ENCODE peak calls at places on chromosomes 1 and 21, in ten cellular contexts. One of them, this sample, is unnamed.

GRCh38 chr1:99970713-99971255 is 988 bp downstream of the SLC35A3 start:
- DNase-seq in PC-3: no peak
- DNase-seq in neural progenitor cell: no peak
- DNase-seq in mesenchymal stem cell: no peak
- DNase-seq in IMR-90: no peak
- DNase-seq in A549: no peak
- DNase-seq in HCT116: peak; percentile 15
- DNase-seq in HepG2: no peak
- DNase-seq in GM23248: peak; percentile 47
- DNase-seq in fibroblast of lung: peak; percentile 7
- DNase-seq in this sample: no peak

GRCh38 chr1:46246548-46247432 is 773 bp upstream of the RAD54L start:
- DNase-seq in fibroblast of lung: no peak
- DNase-seq in HepG2: no peak
- DNase-seq in GM23248: peak; percentile 72
- DNase-seq in IMR-90: peak; percentile 45
- DNase-seq in mesenchymal stem cell: peak; percentile 63
- DNase-seq in A549: peak; percentile 81
- DNase-seq in PC-3: peak; percentile 35
- DNase-seq in neural progenitor cell: no peak
- DNase-seq in HCT116: no peak
- DNase-seq in this sample: peak; percentile 74

GRCh38 chr1:181099152-181100014 is 10.9 kb downstream of the IER5 start:
- DNase-seq in fibroblast of lung: peak; percentile 62
- DNase-seq in HCT116: no peak
- DNase-seq in IMR-90: peak; percentile 47
- DNase-seq in mesenchymal stem cell: peak; percentile 55
- DNase-seq in GM23248: peak; percentile 58
- DNase-seq in neural progenitor cell: no peak
- DNase-seq in PC-3: no peak
- DNase-seq in HepG2: no peak
- DNase-seq in A549: no peak
- DNase-seq in this sample: peak; percentile 47

GRCh38 chr1:85413169-85413568 is 51.8 kb downstream of the DDAH1 start:
- DNase-seq in PC-3: no peak
- DNase-seq in mesenchymal stem cell: no peak
- DNase-seq in HepG2: no peak
- DNase-seq in GM23248: peak; percentile 47
- DNase-seq in IMR-90: peak; percentile 42
- DNase-seq in fibroblast of lung: no peak
- DNase-seq in HCT116: no peak
- DNase-seq in neural progenitor cell: no peak
- DNase-seq in A549: no peak
- DNase-seq in this sample: no peak

GRCh38 chr1:154493276-154493675 is 8.7 kb upstream of the TDRD10 start:
- DNase-seq in GM23248: no peak
- DNase-seq in IMR-90: no peak
- DNase-seq in A549: no peak
- DNase-seq in neural progenitor cell: peak; percentile 43
- DNase-seq in fibroblast of lung: no peak
- DNase-seq in HepG2: no peak
- DNase-seq in PC-3: no peak
- DNase-seq in HCT116: no peak
- DNase-seq in mesenchymal stem cell: no peak
- DNase-seq in this sample: no peak

GRCh38 chr1:167328762-167329483 is 108.2 kb downstream of the POU2F1 start:
- DNase-seq in mesenchymal stem cell: no peak
- DNase-seq in HepG2: no peak
- DNase-seq in IMR-90: peak; percentile 0
- DNase-seq in HCT116: no peak
- DNase-seq in A549: no peak
- DNase-seq in PC-3: no peak
- DNase-seq in fibroblast of lung: peak; percentile 2
- DNase-seq in neural progenitor cell: peak; percentile 51
- DNase-seq in GM23248: no peak
- DNase-seq in this sample: no peak

GRCh38 chr1:189787201-189787600 is 690.5 kb downstream of the BRINP3 start:
- DNase-seq in neural progenitor cell: peak; percentile 46
- DNase-seq in HepG2: peak; percentile 3
- DNase-seq in GM23248: no peak
- DNase-seq in A549: no peak
- DNase-seq in PC-3: no peak
- DNase-seq in IMR-90: peak; percentile 6
- DNase-seq in HCT116: no peak
- DNase-seq in fibroblast of lung: peak; percentile 55
- DNase-seq in mesenchymal stem cell: no peak
- DNase-seq in this sample: no peak

GRCh38 chr1:199549424-199549823 is 478.1 kb upstream of the NR5A2 start:
- DNase-seq in HCT116: no peak
- DNase-seq in PC-3: peak; percentile 24
- DNase-seq in GM23248: no peak
- DNase-seq in mesenchymal stem cell: no peak
- DNase-seq in neural progenitor cell: no peak
- DNase-seq in fibroblast of lung: no peak
- DNase-seq in A549: no peak
- DNase-seq in HepG2: no peak
- DNase-seq in IMR-90: peak; percentile 9
- DNase-seq in this sample: no peak

GRCh38 chr1:153345187-153346066 is 3.2 kb downstream of the PGLYRP4 start:
- DNase-seq in PC-3: no peak
- DNase-seq in IMR-90: no peak
- DNase-seq in HCT116: no peak
- DNase-seq in fibroblast of lung: no peak
- DNase-seq in GM23248: no peak
- DNase-seq in neural progenitor cell: no peak
- DNase-seq in mesenchymal stem cell: no peak
- DNase-seq in A549: no peak
- DNase-seq in HepG2: no peak
- DNase-seq in this sample: no peak

GRCh38 chr1:196455697-196456096 is 152.5 kb downstream of the KCNT2 start:
- DNase-seq in A549: no peak
- DNase-seq in HepG2: no peak
- DNase-seq in neural progenitor cell: peak; percentile 15
- DNase-seq in fibroblast of lung: no peak
- DNase-seq in GM23248: no peak
- DNase-seq in HCT116: no peak
- DNase-seq in IMR-90: no peak
- DNase-seq in PC-3: no peak
- DNase-seq in mesenchymal stem cell: no peak
- DNase-seq in this sample: no peak

GRCh38 chr1:147849097-147849873 is 53.3 kb upstream of the GJA8 start:
- DNase-seq in PC-3: peak; percentile 60
- DNase-seq in A549: no peak
- DNase-seq in HepG2: no peak
- DNase-seq in fibroblast of lung: peak; percentile 28
- DNase-seq in HCT116: no peak
- DNase-seq in IMR-90: peak; percentile 30
- DNase-seq in neural progenitor cell: no peak
- DNase-seq in mesenchymal stem cell: peak; percentile 45
- DNase-seq in GM23248: peak; percentile 65
- DNase-seq in this sample: peak; percentile 17

GRCh38 chr1:229149435-229149834 is 121.5 kb upstream of the RAB4A start:
- DNase-seq in fibroblast of lung: no peak
- DNase-seq in PC-3: no peak
- DNase-seq in A549: no peak
- DNase-seq in mesenchymal stem cell: no peak
- DNase-seq in HCT116: no peak
- DNase-seq in GM23248: no peak
- DNase-seq in neural progenitor cell: no peak
- DNase-seq in IMR-90: no peak
- DNase-seq in HepG2: no peak
- DNase-seq in this sample: no peak

GRCh38 chr1:30847358-30847972 is 61.1 kb downstream of the SDC3 start:
- DNase-seq in HCT116: no peak
- DNase-seq in GM23248: no peak
- DNase-seq in HepG2: peak; percentile 90
- DNase-seq in PC-3: no peak
- DNase-seq in IMR-90: peak; percentile 79
- DNase-seq in mesenchymal stem cell: peak; percentile 81
- DNase-seq in fibroblast of lung: peak; percentile 65
- DNase-seq in A549: no peak
- DNase-seq in neural progenitor cell: peak; percentile 66
- DNase-seq in this sample: peak; percentile 59

GRCh38 chr1:228867093-228867950 is 132.0 kb downstream of the RHOU start:
- DNase-seq in PC-3: no peak
- DNase-seq in neural progenitor cell: no peak
- DNase-seq in HepG2: no peak
- DNase-seq in mesenchymal stem cell: peak; percentile 77
- DNase-seq in GM23248: no peak
- DNase-seq in HCT116: no peak
- DNase-seq in A549: no peak
- DNase-seq in fibroblast of lung: peak; percentile 14
- DNase-seq in IMR-90: peak; percentile 25
- DNase-seq in this sample: peak; percentile 63

GRCh38 chr1:210681158-210681557 is 352.5 kb downstream of the HHAT start:
- DNase-seq in GM23248: peak; percentile 9
- DNase-seq in A549: no peak
- DNase-seq in HCT116: no peak
- DNase-seq in HepG2: no peak
- DNase-seq in neural progenitor cell: no peak
- DNase-seq in fibroblast of lung: no peak
- DNase-seq in IMR-90: peak; percentile 34
- DNase-seq in mesenchymal stem cell: no peak
- DNase-seq in PC-3: no peak
- DNase-seq in this sample: no peak

GRCh38 chr1:75615664-75616435 is 4.9 kb upstream of the SLC44A5 start:
- DNase-seq in HCT116: no peak
- DNase-seq in A549: peak; percentile 10
- DNase-seq in IMR-90: peak; percentile 21
- DNase-seq in fibroblast of lung: peak; percentile 24
- DNase-seq in PC-3: peak; percentile 16
- DNase-seq in HepG2: no peak
- DNase-seq in mesenchymal stem cell: peak; percentile 43
- DNase-seq in neural progenitor cell: peak; percentile 89
- DNase-seq in GM23248: peak; percentile 78
- DNase-seq in this sample: peak; percentile 78

GRCh38 chr21:28342229-28342810 is 650.4 kb downstream of the LTN1 start:
- DNase-seq in HCT116: no peak
- DNase-seq in IMR-90: no peak
- DNase-seq in neural progenitor cell: no peak
- DNase-seq in mesenchymal stem cell: no peak
- DNase-seq in fibroblast of lung: no peak
- DNase-seq in GM23248: no peak
- DNase-seq in A549: no peak
- DNase-seq in HepG2: no peak
- DNase-seq in PC-3: no peak
- DNase-seq in this sample: no peak

GRCh38 chr1:94693029-94693428 is 127.1 kb upstream of the SLC44A3 start:
- DNase-seq in fibroblast of lung: no peak
- DNase-seq in HCT116: no peak
- DNase-seq in GM23248: no peak
- DNase-seq in neural progenitor cell: peak; percentile 62
- DNase-seq in HepG2: no peak
- DNase-seq in A549: no peak
- DNase-seq in PC-3: no peak
- DNase-seq in IMR-90: no peak
- DNase-seq in mesenchymal stem cell: no peak
- DNase-seq in this sample: no peak

GRCh38 chr21:25995283-25995682 is 175.3 kb downstream of the APP start:
- DNase-seq in GM23248: no peak
- DNase-seq in IMR-90: no peak
- DNase-seq in HepG2: no peak
- DNase-seq in fibroblast of lung: no peak
- DNase-seq in neural progenitor cell: no peak
- DNase-seq in PC-3: no peak
- DNase-seq in HCT116: no peak
- DNase-seq in mesenchymal stem cell: no peak
- DNase-seq in A549: no peak
- DNase-seq in this sample: no peak
- H3K27ac ChIP-seq in GM23248: no peak overlapping the region
- H3K27ac ChIP-seq in IMR-90: no peak overlapping the region
- H3K27ac ChIP-seq in HepG2: no peak overlapping the region
- H3K27ac ChIP-seq in fibroblast of lung: no peak overlapping the region
- H3K27ac ChIP-seq in neural progenitor cell: no peak overlapping the region
- H3K27ac ChIP-seq in PC-3: no peak overlapping the region
- H3K27ac ChIP-seq in HCT116: no peak overlapping the region
- H3K27ac ChIP-seq in mesenchymal stem cell: no peak overlapping the region
- H3K27ac ChIP-seq in A549: no peak overlapping the region
- H3K27ac ChIP-seq in this sample: no peak overlapping the region

GRCh38 chr1:21902378-21903012 is 34.6 kb downstream of the HSPG2 start:
- DNase-seq in fibroblast of lung: no peak
- DNase-seq in A549: no peak
- DNase-seq in HepG2: no peak
- DNase-seq in neural progenitor cell: peak; percentile 40
- DNase-seq in mesenchymal stem cell: no peak
- DNase-seq in GM23248: peak; percentile 42
- DNase-seq in HCT116: no peak
- DNase-seq in IMR-90: no peak
- DNase-seq in PC-3: no peak
- DNase-seq in this sample: no peak
- H3K4me2 ChIP-seq in fibroblast of lung: no peak overlapping the region
- H3K4me2 ChIP-seq in A549: no peak overlapping the region
- H3K4me2 ChIP-seq in HepG2: peak overlapping the region; percentile 14
- H3K4me2 ChIP-seq in neural progenitor cell: peak overlapping the region; percentile 35
- H3K4me2 ChIP-seq in mesenchymal stem cell: no peak overlapping the region
- H3K4me2 ChIP-seq in GM23248: peak overlapping the region; percentile 3
- H3K4me2 ChIP-seq in HCT116: no peak overlapping the region
- H3K4me2 ChIP-seq in IMR-90: no peak overlapping the region
- H3K4me2 ChIP-seq in PC-3: no peak overlapping the region
- H3K4me2 ChIP-seq in this sample: no peak overlapping the region

GRCh38 chr1:88741413-88741812 is 57.3 kb downstream of the PKN2 start:
- DNase-seq in neural progenitor cell: no peak
- DNase-seq in A549: no peak
- DNase-seq in GM23248: peak; percentile 83
- DNase-seq in mesenchymal stem cell: peak; percentile 39
- DNase-seq in HCT116: no peak
- DNase-seq in HepG2: no peak
- DNase-seq in IMR-90: peak; percentile 77
- DNase-seq in PC-3: peak; percentile 39
- DNase-seq in fibroblast of lung: peak; percentile 65
- DNase-seq in this sample: no peak
- H3K27ac ChIP-seq in neural progenitor cell: no peak overlapping the region
- H3K27ac ChIP-seq in A549: no peak overlapping the region
- H3K27ac ChIP-seq in GM23248: peak overlapping the region; percentile 34
- H3K27ac ChIP-seq in mesenchymal stem cell: no peak overlapping the region
- H3K27ac ChIP-seq in HCT116: no peak overlapping the region
- H3K27ac ChIP-seq in HepG2: no peak overlapping the region
- H3K27ac ChIP-seq in IMR-90: no peak overlapping the region
- H3K27ac ChIP-seq in PC-3: no peak overlapping the region
- H3K27ac ChIP-seq in fibroblast of lung: no peak overlapping the region
- H3K27ac ChIP-seq in this sample: no peak overlapping the region

DNA sequence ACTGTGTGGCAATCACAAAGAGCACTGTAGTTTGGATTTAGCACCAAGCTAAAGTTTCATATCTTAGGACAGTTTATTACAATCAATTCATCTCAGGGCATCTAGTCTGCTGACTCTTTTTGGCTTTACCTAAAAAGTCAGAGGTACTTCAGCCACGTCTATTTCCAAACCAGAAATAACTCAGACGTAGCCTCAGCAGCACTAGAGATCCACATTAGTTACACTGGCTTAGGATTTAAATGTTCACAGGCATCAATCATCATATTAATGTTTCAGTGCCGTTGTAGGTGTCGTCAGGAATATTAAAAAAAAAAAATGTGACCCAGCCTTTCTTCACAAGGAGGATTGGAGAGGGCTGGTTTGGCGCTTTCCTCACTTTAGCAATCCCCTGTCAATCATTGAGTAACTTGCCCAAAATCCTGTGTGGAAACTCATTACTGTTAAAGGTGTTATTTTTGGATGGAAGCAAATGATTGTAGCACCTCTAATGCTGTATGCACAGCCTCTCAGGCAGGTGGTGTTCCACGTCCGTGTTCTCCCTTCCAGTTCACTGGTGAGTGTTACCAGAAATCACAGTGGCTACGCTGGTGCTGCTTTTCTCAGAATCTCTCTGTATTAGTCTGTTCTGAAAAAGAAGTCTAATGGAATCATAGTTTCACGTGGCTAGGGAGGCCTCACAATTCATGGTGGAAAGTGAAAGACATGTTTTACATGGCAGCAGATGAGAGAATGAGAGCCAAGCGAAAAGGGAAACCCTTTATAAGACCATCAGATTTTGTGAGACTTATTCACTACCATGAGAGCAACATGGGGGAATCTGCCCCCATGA is 45.4 kb downstream of the NEK7 start:
- DNase-seq in HCT116: no peak
- DNase-seq in A549: no peak
- DNase-seq in fibroblast of lung: no peak
- DNase-seq in PC-3: no peak
- DNase-seq in IMR-90: no peak
- DNase-seq in HepG2: no peak
- DNase-seq in neural progenitor cell: no peak
- DNase-seq in mesenchymal stem cell: no peak
- DNase-seq in GM23248: no peak
- DNase-seq in this sample: no peak
- H3K4me2 ChIP-seq in HCT116: no peak overlapping the region
- H3K4me2 ChIP-seq in A549: no peak overlapping the region
- H3K4me2 ChIP-seq in fibroblast of lung: no peak overlapping the region
- H3K4me2 ChIP-seq in PC-3: no peak overlapping the region
- H3K4me2 ChIP-seq in IMR-90: no peak overlapping the region
- H3K4me2 ChIP-seq in HepG2: no peak overlapping the region
- H3K4me2 ChIP-seq in neural progenitor cell: no peak overlapping the region
- H3K4me2 ChIP-seq in mesenchymal stem cell: no peak overlapping the region
- H3K4me2 ChIP-seq in GM23248: no peak overlapping the region
- H3K4me2 ChIP-seq in this sample: no peak overlapping the region

This sample was measured in hepatocyte.